ENCODE peak calls at places on chromosomes 1 and 21, in six cellular contexts. M is transverse colon; U is BE2C; D is CD4-positive, alpha-beta memory T cell; T is heart left ventricle; W is pancreas. F is an unnamed sample. For H3K4me1, the result is how much of the 10 kb centered on the place peaks cover.

GRCh38 chr1:113811353-113811887 is 856 bp downstream of the RSBN1 start:
- DNase-seq in D (peak), T (peak), U (peak), M (peak), W (no peak), F (peak)

GRCh38 chr1:29629814-29630516 is 393.6 kb downstream of the PTPRU start:
- DNase-seq in W (no peak), T (no peak), M (no peak), U (no peak), D (no peak), F (no peak)

GRCh38 chr1:30354410-30354809 is 369.0 kb downstream of the MATN1 start:
- DNase-seq in T (no peak), W (no peak), D (no peak), M (no peak), U (no peak), F (no peak)

GRCh38 chr1:47348246-47348645 is 14.7 kb downstream of the CMPK1 start:
- DNase-seq in D (no peak), T (no peak), W (no peak), M (no peak), U (no peak), F (no peak)

GRCh38 chr1:67264899-67265298 is 42.8 kb upstream of the IL12RB2 start:
- DNase-seq in W (no peak), T (no peak), D (no peak), M (no peak), U (no peak), F (no peak)

GRCh38 chr1:179094826-179095225 is 13.0 kb downstream of the TOR3A start:
- DNase-seq in T (no peak), U (no peak), M (no peak), D (no peak), W (no peak), F (no peak)

GRCh38 chr1:9075023-9075422 is 5.6 kb upstream of the SLC2A5 start:
- DNase-seq in T (no peak), W (no peak), M (no peak), D (no peak), U (no peak), F (no peak)

GRCh38 chr21:37342046-37342632 is 24.4 kb upstream of the DYRK1A start:
- DNase-seq in U (no peak), T (no peak), M (no peak), W (no peak), D (no peak), F (no peak)

GRCh38 chr1:44962729-44963128 is 23.7 kb downstream of the EIF2B3 start:
- DNase-seq in W (no peak), M (no peak), U (no peak), T (no peak), D (no peak), F (no peak)

GRCh38 chr1:59477867-59478266 is 181.0 kb downstream of the FGGY start:
- DNase-seq in T (no peak), D (no peak), W (no peak), U (no peak), M (no peak), F (no peak)

GRCh38 chr1:207644852-207645631 is at the start of gene CR1L:
- DNase-seq in M (peak), T (peak), W (peak), D (peak), U (peak), F (peak)

GRCh38 chr1:3788756-3789420 is 7.4 kb downstream of the LRRC47 start:
- DNase-seq in W (no peak), M (no peak), U (no peak), T (peak), D (no peak), F (no peak)

GRCh38 chr1:231938211-231938610 is 311.6 kb downstream of the DISC1 start:
- DNase-seq in T (no peak), D (no peak), U (no peak), W (no peak), M (no peak), F (no peak)

GRCh38 chr1:215660259-215660658 is 93.2 kb downstream of the KCTD3 start:
- DNase-seq in D (no peak), T (no peak), U (no peak), M (no peak), W (no peak), F (no peak)

GRCh38 chr1:32701421-32701911 is 1.1 kb downstream of the SYNC start:
- DNase-seq in D (no peak), M (peak), W (no peak), T (peak), U (no peak), F (peak)

GRCh38 chr1:32255072-32256071 is 4.3 kb downstream of the LCK start:
- DNase-seq in T (no peak), M (no peak), U (no peak), D (peak), W (no peak), F (no peak)

GRCh38 chr1:36560177-36560576 is 77.5 kb upstream of the CSF3R start:
- DNase-seq in U (no peak), W (no peak), M (no peak), D (no peak), T (no peak), F (no peak)

GRCh38 chr1:65189716-65190115 is 41.7 kb downstream of the AK4 start:
- DNase-seq in M (no peak), U (no peak), T (no peak), D (no peak), W (no peak), F (no peak)

GRCh38 chr1:221810406-221810805 is 68.5 kb upstream of the DUSP10 start:
- DNase-seq in U (no peak), T (no peak), M (no peak), D (no peak), W (no peak), F (no peak)

GRCh38 chr1:199157494-199157893 is 518.7 kb downstream of the PTPRC start:
- DNase-seq in M (no peak), D (no peak), U (no peak), T (no peak), W (no peak), F (no peak)

GRCh38 chr1:242854466-242854865 is 330.0 kb upstream of the PLD5 start:
- DNase-seq in U (no peak), T (no peak), D (no peak), M (no peak), W (no peak), F (no peak)

GRCh38 chr1:86865973-86866637 is 47.8 kb downstream of the SELENOF start:
- DNase-seq in U (no peak), D (no peak), W (no peak), T (no peak), M (no peak), F (no peak)

GRCh38 chr1:117562581-117563491 is 43.0 kb upstream of the TENT5C start:
- DNase-seq in T (no peak), W (peak), U (no peak), M (peak), D (no peak), F (peak)

GRCh38 chr1:25906644-25907300 is 553 bp upstream of the STMN1 start:
- DNase-seq in W (no peak), T (peak), D (peak), M (peak), U (peak), F (peak)

GRCh38 chr1:67724928-67725560 is 40.0 kb downstream of the GADD45A start:
- DNase-seq in W (no peak), D (no peak), M (no peak), U (no peak), T (peak), F (no peak)

GRCh38 chr1:115429242-115429641 is 91.2 kb upstream of the NGF start:
- DNase-seq in D (no peak), U (no peak), M (no peak), W (no peak), T (no peak), F (no peak)

GRCh38 chr1:7145947-7146346 is 360.7 kb downstream of the CAMTA1 start:
- DNase-seq in W (no peak), D (no peak), T (no peak), M (no peak), U (peak), F (no peak)

GRCh38 chr1:235749755-235750300 is 100.2 kb upstream of the GNG4 start:
- DNase-seq in U (no peak), D (no peak), W (no peak), T (no peak), M (no peak), F (no peak)

GRCh38 chr1:178371236-178371635 is 125.5 kb downstream of the CLEC20A start:
- DNase-seq in U (no peak), D (no peak), M (no peak), T (no peak), W (no peak), F (no peak)

GRCh38 chr1:30575066-30575465 is 148.3 kb downstream of the MATN1 start:
- DNase-seq in M (no peak), D (no peak), T (no peak), W (no peak), U (no peak), F (no peak)

DNA sequence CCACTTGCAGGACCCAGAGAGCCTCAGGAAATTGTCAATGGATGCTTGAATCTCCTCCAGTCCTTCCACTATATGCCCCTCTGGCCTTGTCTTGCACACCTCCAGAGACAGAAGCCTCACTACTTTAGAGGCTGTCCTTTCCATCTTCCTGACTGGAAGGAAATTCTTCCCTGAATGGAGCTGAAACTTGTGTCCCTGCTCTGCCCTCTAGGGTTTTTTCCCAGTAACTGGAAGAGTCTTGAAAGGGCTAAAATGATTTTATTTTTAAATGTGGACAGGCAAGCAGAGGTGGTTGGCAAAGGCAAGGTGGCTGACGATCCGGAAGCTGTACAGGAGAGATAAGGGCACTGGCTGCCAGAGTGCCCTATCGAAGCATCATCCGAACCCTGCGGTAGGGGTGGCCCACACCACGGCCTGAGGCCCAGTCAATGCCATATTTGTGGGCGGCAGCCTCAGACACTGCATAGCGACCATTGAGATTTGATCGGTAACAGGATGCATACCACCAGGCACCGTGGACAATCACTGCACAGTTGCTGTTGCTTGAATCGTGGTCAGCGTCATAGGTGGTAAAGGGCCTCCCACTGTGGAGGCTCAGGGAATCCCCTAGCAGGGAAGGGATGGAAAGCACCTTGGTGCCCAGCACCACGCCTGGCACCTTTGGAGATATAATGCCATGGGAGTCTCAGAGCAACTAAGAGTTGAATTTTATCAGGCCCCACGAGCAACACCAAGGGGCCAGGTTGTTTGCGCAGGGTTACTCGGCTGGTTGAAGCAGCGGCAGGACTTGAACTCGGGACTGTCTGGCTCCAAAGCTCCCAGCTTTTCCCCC is 2.3 kb upstream of the MAP3K6 start:
- DNase-seq in D (no peak), T (no peak), U (no peak), M (no peak), W (no peak), F (no peak)
- H3K4me1 ChIP-seq in D (under half), T (under half), U (under half), M (under half), W (under half), F (under half)

GRCh38 chr21:43194303-43195130 is 25.7 kb downstream of the CRYAA start:
- DNase-seq in M (no peak), D (no peak), T (no peak), W (peak), U (no peak), F (no peak)
- H3K4me3 ChIP-seq in M (no peak), D (no peak), T (no peak), W (no peak), U (no peak), F (no peak)

DNA sequence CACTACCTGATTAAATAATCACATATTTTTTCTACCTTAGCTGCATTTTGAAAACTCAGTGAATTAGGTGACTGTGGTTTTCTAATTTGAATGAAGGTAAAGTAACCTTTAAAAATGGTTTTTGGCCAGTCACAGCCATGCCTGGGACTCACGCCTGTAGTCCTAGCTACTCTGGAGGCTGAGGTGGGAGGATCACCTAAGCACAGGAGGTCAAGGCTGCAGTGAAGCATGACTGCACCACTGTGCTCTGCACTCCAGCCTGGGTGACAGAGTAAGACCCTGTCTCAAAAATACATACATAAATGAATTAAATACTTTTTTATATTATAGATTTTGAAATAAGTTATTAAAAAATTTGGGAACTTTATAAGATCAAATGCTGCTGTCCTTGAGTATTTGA is 5.7 kb downstream of the CNST start:
- DNase-seq in M (no peak), D (no peak), U (no peak), W (no peak), T (no peak), F (no peak)
- H3K4me1 ChIP-seq in M (half or more), D (half or more), U (under half), W (under half), T (under half), F (half or more)

GRCh38 chr21:44919913-44920693 is 596 bp downstream of the ITGB2 start:
- DNase-seq in D (no peak), T (peak), M (no peak), W (no peak), U (no peak), F (peak)

GRCh38 chr21:44921928-44922327 is 1.2 kb upstream of the ITGB2 start:
- DNase-seq in T (no peak), W (no peak), D (no peak), M (no peak), U (no peak), F (no peak)

GRCh38 chr21:44919111-44919912 is 1.4 kb downstream of the ITGB2 start:
- DNase-seq in T (no peak), W (no peak), D (no peak), M (no peak), U (no peak), F (peak)

GRCh38 chr21:44918581-44919033 is 2.1 kb downstream of the ITGB2 start:
- DNase-seq in T (no peak), U (no peak), W (no peak), D (no peak), M (no peak), F (peak)

DNA sequence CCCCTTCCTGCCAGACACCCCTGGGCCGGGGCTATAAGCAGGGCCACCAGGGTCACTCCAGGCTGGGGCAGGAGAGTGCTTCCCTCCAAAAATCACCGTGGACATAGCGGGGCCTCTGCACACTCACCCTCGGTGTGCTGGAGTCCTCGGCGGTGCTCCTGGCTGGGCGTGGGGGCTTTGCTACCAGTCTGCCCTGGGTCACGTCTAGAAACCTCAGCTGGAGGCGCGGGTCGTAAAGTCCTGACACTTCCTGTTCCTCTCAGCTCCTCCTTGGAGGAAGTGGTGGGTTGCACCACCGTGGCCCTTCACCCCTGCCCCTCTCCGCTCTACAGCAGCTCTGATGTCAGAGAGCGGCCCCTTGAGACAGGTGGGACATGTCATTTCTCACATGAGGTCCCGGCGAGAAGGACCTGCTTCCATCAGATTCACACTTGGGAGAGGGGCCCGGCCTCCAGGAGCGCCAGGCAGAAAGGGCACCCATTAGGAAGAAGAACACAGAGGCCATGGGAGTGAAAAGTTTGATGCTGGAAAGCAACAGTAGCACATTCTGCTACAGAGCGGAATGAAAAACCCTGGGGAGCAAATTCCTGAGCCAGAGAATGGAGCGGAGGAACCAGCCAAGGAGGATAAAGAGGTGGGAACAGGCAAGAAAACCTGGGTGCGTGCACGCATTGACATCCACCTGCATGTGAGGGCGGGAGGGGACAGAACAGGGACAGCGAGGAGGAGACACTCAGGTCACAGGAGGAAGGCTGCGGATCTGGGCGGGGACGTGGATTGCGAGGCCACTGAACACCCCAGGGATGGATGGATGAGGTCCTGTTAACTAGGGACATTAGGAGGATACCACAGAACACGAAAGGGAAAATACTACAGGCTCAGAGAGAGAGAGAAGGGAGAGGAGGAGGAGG is at the start of gene ITGB2:
- DNase-seq in W (no peak), U (no peak), M (peak), D (peak), T (peak), F (peak)
- H3K4me3 ChIP-seq in W (peak), U (no peak), M (peak), D (peak), T (peak), F (peak)

GRCh38 chr1:205287076-205287475 is 34.5 kb downstream of the NUAK2 start:
- DNase-seq in T (no peak), M (no peak), U (no peak), D (no peak), W (no peak), F (no peak)
- H3K4me1 ChIP-seq in T (under half), M (under half), U (under half), D (half or more), W (under half), F (half or more)

GRCh38 chr1:145985502-145986439 is 10.6 kb downstream of the TXNIP start:
- DNase-seq in T (peak), D (no peak), M (no peak), U (no peak), W (peak), F (peak)
- H3K4me3 ChIP-seq in T (peak), D (peak), M (no peak), U (no peak), W (no peak), F (peak)